ENCODE peak calls at places on chromosomes 3 and 15, in four cellular contexts. R is lung; W is heart left ventricle; B is CD4-positive, CD25-positive, alpha-beta regulatory T cell. H is an unnamed sample.
A peak's percentile ranks its signal among the peaks of the same experiment; 100 is the strongest.

GRCh38 chr3:109432833-109433232 is 95.5 kb upstream of the DPPA4 start:
- DNase-seq in R (no peak), W (no peak), B (no peak), H (no peak)

GRCh38 chr3:144018776-144019175 is 47.2 kb downstream of the DIPK2A start:
- DNase-seq in W (no peak), B (no peak), R (no peak), H (no peak)

GRCh38 chr15:95937128-95937528 is 393.4 kb upstream of the NR2F2 start:
- DNase-seq in R (no peak), B (no peak), W (no peak), H (no peak)

GRCh38 chr15:98076021-98076816 is 115.7 kb downstream of the ARRDC4 start:
- DNase-seq in W (no peak), B (no peak), R (no peak), H (peak; percentile 28)

GRCh38 chr3:76765526-76765925 is 274.4 kb upstream of the ROBO2 start:
- DNase-seq in B (no peak), W (no peak), R (no peak), H (no peak)

GRCh38 chr15:59247364-59247763 is 40.7 kb downstream of the LDHAL6B start:
- DNase-seq in B (peak; percentile 82), W (no peak), R (peak; percentile 61), H (no peak)

GRCh38 chr3:11534011-11534782 is 109.5 kb downstream of the VGLL4 start:
- DNase-seq in W (no peak), B (no peak), R (no peak), H (peak; percentile 21)

GRCh38 chr3:138492980-138493675 is 58.7 kb downstream of the ESYT3 start:
- DNase-seq in W (no peak), R (no peak), B (no peak), H (no peak)

GRCh38 chr3:165503346-165503745 is 307.2 kb upstream of the SLITRK3 start:
- DNase-seq in R (no peak), B (no peak), W (no peak), H (no peak)

GRCh38 chr3:171320721-171321120 is 139.5 kb downstream of the TNIK start:
- DNase-seq in W (no peak), B (no peak), R (no peak), H (peak; percentile 58)

GRCh38 chr3:138325990-138326389 is 3.7 kb downstream of the NME9 start:
- DNase-seq in W (no peak), B (no peak), R (no peak), H (no peak)

GRCh38 chr3:194296448-194296831 is 54.7 kb downstream of the CPN2 start:
- DNase-seq in W (no peak), B (no peak), R (no peak), H (no peak)

GRCh38 chr3:140823106-140823505 is 118.5 kb upstream of the SLC25A36 start:
- DNase-seq in W (no peak), B (no peak), R (no peak), H (no peak)

GRCh38 chr15:49187537-49188245 is 17.6 kb downstream of the GALK2 start:
- DNase-seq in W (no peak), R (no peak), B (no peak), H (no peak)

GRCh38 chr3:185796431-185797107 is 28.3 kb downstream of the IGF2BP2 start:
- DNase-seq in R (peak; percentile 35), W (no peak), B (no peak), H (no peak)

GRCh38 chr15:67050062-67050461 is 15.3 kb upstream of the SMAD3 start:
- DNase-seq in W (no peak), B (no peak), R (no peak), H (no peak)

GRCh38 chr3:8416965-8417364 is 84.7 kb upstream of the LMCD1 start:
- DNase-seq in R (peak; percentile 46), B (no peak), W (no peak), H (no peak)

GRCh38 chr3:167102071-167102470 is 278.0 kb downstream of the ZBBX start:
- DNase-seq in B (no peak), W (no peak), R (no peak), H (no peak)

GRCh38 chr3:42804831-42805821 is 836 bp upstream of the HIGD1A start:
- DNase-seq in R (no peak), W (peak; percentile 66), B (no peak), H (no peak)

GRCh38 chr3:56825579-56826438 is 24.1 kb upstream of the ARHGEF3 start:
- DNase-seq in W (no peak), R (no peak), B (no peak), H (no peak)

GRCh38 chr3:24154003-24154695 is 209.1 kb downstream of the NR1D2 start:
- DNase-seq in B (no peak), R (no peak), W (no peak), H (no peak)
- H3K27ac ChIP-seq in B (no peak overlapping the region), R (no peak overlapping the region), W (no peak overlapping the region), H (no peak overlapping the region)

DNA sequence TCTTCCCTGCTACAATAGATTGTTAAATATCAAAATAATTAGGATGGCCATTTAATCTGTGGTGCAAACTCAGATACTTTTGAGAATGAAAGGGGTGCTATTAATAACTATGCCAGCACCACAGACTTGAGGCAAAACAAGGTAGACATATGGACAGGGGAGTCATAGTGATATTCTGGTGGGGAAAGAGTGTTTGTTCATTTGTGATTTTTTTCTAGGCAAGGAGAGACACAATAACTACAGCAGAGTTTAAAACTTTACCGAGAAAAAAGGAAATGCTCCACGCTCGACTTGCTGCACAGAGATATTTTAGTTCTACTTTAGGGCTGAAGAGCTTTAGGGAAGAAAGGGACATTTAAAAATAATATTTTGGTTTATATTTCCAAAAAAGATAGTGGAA is 611.2 kb upstream of the GRM7 start:
- DNase-seq in W (no peak), R (no peak), B (no peak), H (no peak)
- H3K9me3 ChIP-seq in W (no peaks in the 10 kb centered on the region), R (no peaks in the 10 kb centered on the region), B (peaks cover 1% of the 10 kb centered on the region), H (no peaks in the 10 kb centered on the region)

GRCh38 chr3:147385059-147386012 is 21.0 kb downstream of the ZIC4 start:
- DNase-seq in W (no peak), R (no peak), B (no peak), H (no peak)

GRCh38 chr3:147384210-147385058 is 21.9 kb downstream of the ZIC4 start:
- DNase-seq in B (no peak), W (no peak), R (no peak), H (no peak)

GRCh38 chr3:147381610-147382009 is 24.7 kb downstream of the ZIC4 start:
- DNase-seq in W (no peak), B (no peak), R (no peak), H (no peak)

GRCh38 chr3:147380996-147381376 is 25.4 kb downstream of the ZIC4 start:
- DNase-seq in B (no peak), W (no peak), R (no peak), H (no peak)

GRCh38 chr3:147383617-147384016 is 22.7 kb downstream of the ZIC4 start:
- DNase-seq in R (no peak), W (no peak), B (no peak), H (no peak)
- H3K27me3 ChIP-seq in R (peaks cover 27% of the 10 kb centered on the region), W (peaks cover 98% of the 10 kb centered on the region), B (peaks cover 60% of the 10 kb centered on the region), H (peaks cover 100% of the 10 kb centered on the region)

DNA sequence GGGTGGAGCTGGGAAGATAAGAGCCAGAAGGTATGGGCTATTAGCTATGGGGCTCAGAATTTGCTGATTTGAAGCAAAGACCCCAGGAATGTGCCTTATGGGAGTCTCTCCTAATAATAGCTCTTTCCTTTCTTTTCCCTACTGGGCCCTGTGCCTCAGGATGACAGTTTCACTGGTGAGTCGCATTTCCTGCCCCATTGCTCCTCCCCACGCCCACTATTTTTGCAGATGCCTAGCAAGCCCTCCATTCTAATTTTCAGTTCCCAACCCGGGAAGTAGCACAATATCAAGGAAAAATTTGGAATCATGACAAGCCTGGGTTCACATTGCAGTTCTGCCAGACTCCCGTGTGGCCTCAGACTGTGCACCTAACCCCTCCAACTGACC is 583 bp downstream of the IL17RE start:
- DNase-seq in B (no peak), W (no peak), R (no peak), H (peak; percentile 45)
- H3K27ac ChIP-seq in B (no peak overlapping the region), W (peak overlapping the region; percentile 7), R (peak overlapping the region; percentile 76), H (no peak overlapping the region)

GRCh38 chr15:24747376-24747775 is 71.8 kb downstream of the NPAP1 start:
- DNase-seq in B (no peak), R (no peak), W (no peak), H (no peak)

GRCh38 chr15:24756101-24756500 is 80.5 kb downstream of the NPAP1 start:
- DNase-seq in B (no peak), R (no peak), W (no peak), H (no peak)

GRCh38 chr15:24748812-24749439 is 73.4 kb downstream of the NPAP1 start:
- DNase-seq in B (no peak), R (no peak), W (no peak), H (no peak)

DNA sequence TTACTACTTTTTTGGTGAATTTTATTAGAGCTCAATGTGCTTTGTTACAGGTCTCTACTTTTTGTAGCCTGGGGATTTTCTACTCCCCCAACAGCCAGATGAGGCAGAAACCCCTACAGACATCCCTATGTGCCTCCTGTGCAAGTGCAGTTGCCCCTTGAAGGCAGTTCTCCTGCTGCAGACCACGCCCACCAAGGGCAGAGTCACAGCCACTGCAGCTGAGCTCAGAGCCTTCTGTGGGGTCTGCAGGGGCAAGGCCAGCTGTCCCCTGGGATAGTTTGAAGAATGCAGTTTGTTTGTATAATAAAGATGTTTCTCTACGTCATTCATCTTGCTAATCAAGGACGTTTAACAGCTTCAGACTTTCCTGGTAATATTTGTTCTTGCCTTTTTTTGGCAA is 76.8 kb downstream of the NPAP1 start:
- DNase-seq in W (no peak), R (no peak), B (no peak), H (no peak)
- H3K9me3 ChIP-seq in W (no peaks in the 10 kb centered on the region), R (no peaks in the 10 kb centered on the region), B (peaks cover 2% of the 10 kb centered on the region), H (no peaks in the 10 kb centered on the region)

H was measured in heart right ventricle.